ENCODE peak calls at places on chromosomes 6 and 20, in six cellular contexts. One of them, this sample, is unnamed.
A peak's percentile ranks its signal among the peaks of the same experiment; 100 is the strongest.

GRCh38 chr20:63081351-63081750 is 74.6 kb upstream of the BHLHE23 start:
- DNase-seq in IMR-90: no peak
- DNase-seq in trophoblast cell: no peak
- DNase-seq in H1: no peak
- DNase-seq in neuronal stem cell: no peak
- DNase-seq in mesendoderm: no peak
- DNase-seq in this sample: no peak

GRCh38 chr6:33959661-33960344 is 156.0 kb upstream of the MLN start:
- DNase-seq in mesendoderm: no peak
- DNase-seq in H1: no peak
- DNase-seq in neuronal stem cell: no peak
- DNase-seq in trophoblast cell: no peak
- DNase-seq in IMR-90: no peak
- DNase-seq in this sample: no peak

GRCh38 chr6:121668259-121668658 is 232.8 kb downstream of the GJA1 start:
- DNase-seq in H1: no peak
- DNase-seq in mesendoderm: no peak
- DNase-seq in trophoblast cell: peak; percentile 83
- DNase-seq in neuronal stem cell: no peak
- DNase-seq in IMR-90: peak; percentile 35
- DNase-seq in this sample: no peak

GRCh38 chr6:162363757-162364156 is 363.8 kb downstream of the PRKN start:
- DNase-seq in neuronal stem cell: no peak
- DNase-seq in H1: no peak
- DNase-seq in mesendoderm: no peak
- DNase-seq in IMR-90: no peak
- DNase-seq in trophoblast cell: peak; percentile 52
- DNase-seq in this sample: no peak

GRCh38 chr6:166588691-166589333 is 2.3 kb upstream of the RAMACL start:
- DNase-seq in H1: no peak
- DNase-seq in trophoblast cell: no peak
- DNase-seq in mesendoderm: no peak
- DNase-seq in neuronal stem cell: no peak
- DNase-seq in IMR-90: peak; percentile 76
- DNase-seq in this sample: peak; percentile 61

GRCh38 chr6:161407581-161407980 is 133.7 kb upstream of the AGPAT4 start:
- DNase-seq in trophoblast cell: no peak
- DNase-seq in neuronal stem cell: no peak
- DNase-seq in IMR-90: peak; percentile 66
- DNase-seq in H1: no peak
- DNase-seq in mesendoderm: no peak
- DNase-seq in this sample: no peak

GRCh38 chr6:149456311-149457021 is 28.3 kb downstream of the ZC3H12D start:
- DNase-seq in trophoblast cell: peak; percentile 47
- DNase-seq in H1: no peak
- DNase-seq in neuronal stem cell: no peak
- DNase-seq in IMR-90: no peak
- DNase-seq in mesendoderm: no peak
- DNase-seq in this sample: no peak

GRCh38 chr20:5612476-5613291 is 137.5 kb upstream of the SHLD1 start:
- DNase-seq in mesendoderm: no peak
- DNase-seq in trophoblast cell: peak; percentile 27
- DNase-seq in IMR-90: peak; percentile 85
- DNase-seq in H1: no peak
- DNase-seq in neuronal stem cell: no peak
- DNase-seq in this sample: no peak

GRCh38 chr6:66183982-66184555 is 477.0 kb upstream of the EYS start:
- DNase-seq in neuronal stem cell: no peak
- DNase-seq in H1: no peak
- DNase-seq in trophoblast cell: no peak
- DNase-seq in mesendoderm: no peak
- DNase-seq in IMR-90: peak; percentile 61
- DNase-seq in this sample: no peak

GRCh38 chr6:43014434-43014909 is 423 bp downstream of the KLHDC3 start:
- DNase-seq in mesendoderm: no peak
- DNase-seq in neuronal stem cell: no peak
- DNase-seq in trophoblast cell: peak; percentile 26
- DNase-seq in IMR-90: peak; percentile 45
- DNase-seq in H1: no peak
- DNase-seq in this sample: no peak
- H2BK5ac ChIP-seq in mesendoderm: peak overlapping the region; percentile 56
- H2BK5ac ChIP-seq in neuronal stem cell: peak overlapping the region; percentile 85
- H2BK5ac ChIP-seq in trophoblast cell: peak overlapping the region; percentile 29
- H2BK5ac ChIP-seq in IMR-90: peak overlapping the region; percentile 83
- H2BK5ac ChIP-seq in H1: peak overlapping the region; percentile 91
- H2BK5ac ChIP-seq in this sample: no peak overlapping the region

GRCh38 chr6:11278207-11278559 is 45.7 kb upstream of the NEDD9 start:
- DNase-seq in trophoblast cell: no peak
- DNase-seq in neuronal stem cell: no peak
- DNase-seq in mesendoderm: no peak
- DNase-seq in IMR-90: no peak
- DNase-seq in H1: no peak
- DNase-seq in this sample: no peak
- H2BK5ac ChIP-seq in trophoblast cell: peak overlapping the region; percentile 43
- H2BK5ac ChIP-seq in neuronal stem cell: no peak overlapping the region
- H2BK5ac ChIP-seq in mesendoderm: peak overlapping the region; percentile 91
- H2BK5ac ChIP-seq in IMR-90: peak overlapping the region; percentile 83
- H2BK5ac ChIP-seq in H1: peak overlapping the region; percentile 62
- H2BK5ac ChIP-seq in this sample: no peak overlapping the region

DNA sequence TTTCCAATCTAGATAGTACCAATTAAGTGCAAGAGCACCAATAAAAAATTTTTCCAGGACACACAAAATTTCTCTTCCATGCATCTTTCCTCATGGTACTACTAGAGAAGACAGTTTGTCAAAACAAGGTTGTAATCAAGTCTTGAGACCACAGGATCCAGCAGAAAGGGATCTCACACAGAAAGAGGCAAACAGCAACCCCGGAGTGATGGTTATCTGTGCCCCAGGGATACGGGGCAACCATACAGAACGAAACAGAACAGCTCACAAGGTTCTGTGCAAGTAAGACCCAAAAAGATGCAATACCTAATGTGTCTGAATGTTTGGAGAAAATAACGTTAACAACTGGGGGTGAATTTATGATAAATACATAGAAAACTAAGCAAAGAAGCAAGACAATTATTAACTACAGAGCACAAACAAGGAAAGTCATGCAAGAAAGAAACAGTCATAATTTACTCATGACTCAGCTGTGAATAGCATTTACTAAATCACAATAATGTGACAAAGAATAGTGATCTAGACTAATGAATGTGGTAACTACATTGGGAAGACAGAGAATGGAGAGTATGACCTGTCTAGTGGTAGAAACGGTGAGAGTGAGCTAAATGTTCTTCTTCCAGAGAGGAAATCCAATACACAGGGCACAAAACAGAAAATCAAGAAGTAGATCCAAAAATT is 153.3 kb upstream of the DST start:
- DNase-seq in H1: no peak
- DNase-seq in IMR-90: peak; percentile 43
- DNase-seq in neuronal stem cell: no peak
- DNase-seq in mesendoderm: no peak
- DNase-seq in trophoblast cell: peak; percentile 35
- DNase-seq in this sample: no peak
- H2BK5ac ChIP-seq in H1: peak overlapping the region; percentile 75
- H2BK5ac ChIP-seq in IMR-90: peak overlapping the region; percentile 31
- H2BK5ac ChIP-seq in neuronal stem cell: no peak overlapping the region
- H2BK5ac ChIP-seq in mesendoderm: no peak overlapping the region
- H2BK5ac ChIP-seq in trophoblast cell: no peak overlapping the region
- H2BK5ac ChIP-seq in this sample: no peak overlapping the region

DNA sequence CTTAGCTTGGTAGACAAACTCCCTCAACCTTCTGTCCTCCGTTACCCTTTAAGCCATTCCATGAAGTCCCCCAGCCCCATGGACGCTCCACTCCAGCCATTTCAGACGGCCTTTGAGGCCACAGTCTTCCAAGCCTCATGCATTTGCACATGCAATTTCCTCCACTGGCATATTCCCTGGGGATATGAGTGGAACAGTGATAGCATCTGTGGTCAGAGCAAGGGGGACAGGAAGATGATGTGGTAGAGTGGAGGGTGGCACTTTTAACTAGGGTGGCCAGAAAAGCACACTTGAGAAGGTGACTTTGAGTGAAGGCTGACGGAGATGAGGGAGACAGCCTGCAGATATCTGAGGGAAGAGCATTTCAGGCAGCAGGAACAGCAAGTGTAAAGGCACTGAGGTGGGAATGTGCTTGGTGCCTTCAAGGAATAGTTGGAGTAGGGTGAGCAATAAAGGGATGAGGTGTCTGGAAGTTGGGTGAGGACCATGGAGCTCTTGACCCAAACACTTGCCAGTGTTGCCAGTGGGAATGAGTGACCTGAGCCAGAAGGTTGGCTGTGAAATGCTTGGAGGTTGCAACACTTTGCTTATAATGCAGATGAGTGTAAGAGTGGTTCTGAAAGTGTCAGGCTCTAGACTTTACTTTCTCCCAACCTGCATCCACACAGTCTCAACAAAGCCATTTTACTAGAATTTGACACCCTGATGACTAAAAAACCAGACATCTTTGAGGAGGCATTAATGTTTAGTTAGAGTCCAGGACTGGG is 275.6 kb upstream of the SUPT3H start:
- DNase-seq in mesendoderm: no peak
- DNase-seq in neuronal stem cell: no peak
- DNase-seq in IMR-90: no peak
- DNase-seq in H1: no peak
- DNase-seq in trophoblast cell: no peak
- DNase-seq in this sample: no peak
- H2BK5ac ChIP-seq in mesendoderm: no peak overlapping the region
- H2BK5ac ChIP-seq in neuronal stem cell: no peak overlapping the region
- H2BK5ac ChIP-seq in IMR-90: peak overlapping the region; percentile 34
- H2BK5ac ChIP-seq in H1: no peak overlapping the region
- H2BK5ac ChIP-seq in trophoblast cell: no peak overlapping the region
- H2BK5ac ChIP-seq in this sample: no peak overlapping the region

DNA sequence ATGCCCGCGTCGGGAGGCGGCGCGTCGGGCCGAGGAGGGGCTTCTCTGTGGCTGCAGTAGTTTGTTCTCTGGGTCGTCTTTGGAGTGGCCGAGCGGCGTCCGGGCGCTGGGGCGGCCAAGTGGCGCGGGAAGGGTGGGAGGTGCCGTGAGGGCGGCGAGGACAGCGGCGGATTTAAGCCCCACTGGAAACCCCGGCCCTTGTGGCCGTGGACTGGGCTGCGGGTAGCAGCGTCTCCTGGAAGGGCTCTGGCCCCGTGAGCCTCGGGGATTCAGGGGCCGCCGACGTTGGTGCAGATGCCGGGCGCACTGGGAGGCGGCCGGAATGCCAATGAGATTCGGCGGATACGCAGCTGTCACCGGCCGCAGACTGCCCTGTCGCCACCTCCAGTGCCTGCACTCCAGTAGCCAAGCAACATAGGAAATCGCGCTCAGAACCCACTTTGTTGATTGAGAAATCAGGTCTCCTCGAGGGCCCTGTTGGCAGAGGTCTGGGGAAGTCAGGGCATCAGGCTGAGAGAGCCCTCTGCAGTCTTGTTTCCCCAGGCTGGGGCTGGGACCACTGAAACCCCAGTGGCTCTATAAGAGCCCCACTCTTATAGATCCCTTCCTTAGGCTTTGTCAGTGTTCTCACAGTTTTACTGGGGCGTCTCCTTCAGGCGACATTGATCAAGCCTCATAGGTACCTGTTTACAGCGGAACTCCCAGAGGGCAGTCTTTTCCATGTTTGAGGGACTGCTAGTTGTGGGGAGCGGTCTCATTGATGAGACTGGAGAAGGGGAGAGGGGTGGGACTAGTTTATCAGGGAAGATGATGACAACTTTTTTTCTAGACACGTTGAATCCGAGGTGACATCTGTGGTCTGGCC is 642 bp downstream of the GZF1 start:
- DNase-seq in trophoblast cell: peak; percentile 58
- DNase-seq in mesendoderm: peak; percentile 60
- DNase-seq in neuronal stem cell: no peak
- DNase-seq in IMR-90: peak; percentile 28
- DNase-seq in H1: no peak
- DNase-seq in this sample: no peak
- H2BK5ac ChIP-seq in trophoblast cell: peak overlapping the region; percentile 52
- H2BK5ac ChIP-seq in mesendoderm: no peak overlapping the region
- H2BK5ac ChIP-seq in neuronal stem cell: peak overlapping the region; percentile 35
- H2BK5ac ChIP-seq in IMR-90: peak overlapping the region; percentile 15
- H2BK5ac ChIP-seq in H1: no peak overlapping the region
- H2BK5ac ChIP-seq in this sample: no peak overlapping the region

DNA sequence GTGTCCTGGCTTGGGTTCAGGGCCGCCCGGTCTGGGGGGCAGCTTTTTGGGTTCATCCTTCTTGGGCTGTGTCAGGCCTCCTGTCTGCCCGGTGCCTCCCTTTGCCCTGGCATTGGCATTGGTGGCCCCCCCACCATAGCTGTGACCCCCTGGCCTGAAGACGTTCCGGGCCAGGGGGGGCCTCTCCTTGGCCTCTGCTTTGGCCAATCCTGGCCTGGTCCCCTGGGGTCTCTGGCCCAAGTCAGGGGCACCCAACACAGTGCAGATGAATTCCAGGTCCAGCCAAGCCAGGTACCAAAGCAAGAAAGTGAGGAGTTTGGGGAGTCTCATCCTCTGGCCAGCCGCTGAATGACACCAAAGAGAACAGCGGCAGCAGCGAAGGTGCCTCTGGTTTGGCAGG is 429 bp downstream of the GDF5 start:
- DNase-seq in neuronal stem cell: no peak
- DNase-seq in H1: no peak
- DNase-seq in IMR-90: no peak
- DNase-seq in mesendoderm: no peak
- DNase-seq in trophoblast cell: no peak
- DNase-seq in this sample: no peak
- H2BK5ac ChIP-seq in neuronal stem cell: no peak overlapping the region
- H2BK5ac ChIP-seq in H1: no peak overlapping the region
- H2BK5ac ChIP-seq in IMR-90: peak overlapping the region; percentile 32
- H2BK5ac ChIP-seq in mesendoderm: no peak overlapping the region
- H2BK5ac ChIP-seq in trophoblast cell: no peak overlapping the region
- H2BK5ac ChIP-seq in this sample: no peak overlapping the region

GRCh38 chr6:157358287-157358686 is 22.7 kb upstream of the ZDHHC14 start:
- DNase-seq in mesendoderm: no peak
- DNase-seq in H1: no peak
- DNase-seq in IMR-90: no peak
- DNase-seq in trophoblast cell: no peak
- DNase-seq in neuronal stem cell: no peak
- DNase-seq in this sample: no peak
- H2BK5ac ChIP-seq in mesendoderm: no peak overlapping the region
- H2BK5ac ChIP-seq in H1: no peak overlapping the region
- H2BK5ac ChIP-seq in IMR-90: no peak overlapping the region
- H2BK5ac ChIP-seq in trophoblast cell: no peak overlapping the region
- H2BK5ac ChIP-seq in neuronal stem cell: no peak overlapping the region
- H2BK5ac ChIP-seq in this sample: no peak overlapping the region

This sample was measured in H9.